ENCODE peak calls at places on chromosomes 12 and 14, in eight cellular contexts. R, T, H, W, B, N, Z and I are unnamed samples. For H3K4me1 and H3K9me3, the result is how much of the 10 kb centered on the place peaks cover.

GRCh38 chr12:19402743-19403400 is 36.4 kb upstream of the AEBP2 start:
- DNase-seq in R (no peak), T (peak), H (peak), W (no peak), B (no peak), N (no peak), Z (peak), I (peak)

GRCh38 chr12:76623929-76624328 is 64.4 kb upstream of the OSBPL8 start:
- DNase-seq in R (no peak), T (no peak), H (no peak), W (no peak), B (peak), N (no peak), Z (no peak), I (no peak)

GRCh38 chr14:58465425-58465824 is 37.9 kb downstream of the KIAA0586 start:
- DNase-seq in R (no peak), T (no peak), H (no peak), W (no peak), B (no peak), N (no peak), Z (no peak), I (no peak)

GRCh38 chr12:94831081-94831747 is 172.3 kb downstream of the NDUFA12 start:
- DNase-seq in R (peak), T (no peak), H (no peak), W (no peak), B (no peak), N (peak), Z (no peak), I (no peak)

GRCh38 chr14:73758392-73759182 is 44.4 kb upstream of the PNMA1 start:
- DNase-seq in R (peak), T (peak), H (peak), W (no peak), B (peak), N (peak), Z (peak), I (peak)

GRCh38 chr12:124543591-124544310 is 23.7 kb downstream of the NCOR2 start:
- DNase-seq in R (no peak), T (no peak), H (no peak), W (no peak), B (no peak), N (peak), Z (no peak), I (no peak)

GRCh38 chr14:53810221-53810620 is 146.4 kb downstream of the BMP4 start:
- DNase-seq in R (no peak), T (no peak), H (no peak), W (no peak), B (no peak), N (no peak), Z (no peak), I (no peak)

GRCh38 chr12:111451649-111452129 is 46.0 kb downstream of the SH2B3 start:
- DNase-seq in R (peak), T (no peak), H (peak), W (peak), B (no peak), N (peak), Z (peak), I (no peak)

GRCh38 chr12:19683178-19683927 is 244.1 kb downstream of the AEBP2 start:
- DNase-seq in R (no peak), T (no peak), H (no peak), W (no peak), B (no peak), N (no peak), Z (no peak), I (no peak)

GRCh38 chr12:64098709-64099354 is 123.3 kb downstream of the KICS2 start:
- DNase-seq in R (no peak), T (peak), H (no peak), W (no peak), B (no peak), N (no peak), Z (no peak), I (peak)

DNA sequence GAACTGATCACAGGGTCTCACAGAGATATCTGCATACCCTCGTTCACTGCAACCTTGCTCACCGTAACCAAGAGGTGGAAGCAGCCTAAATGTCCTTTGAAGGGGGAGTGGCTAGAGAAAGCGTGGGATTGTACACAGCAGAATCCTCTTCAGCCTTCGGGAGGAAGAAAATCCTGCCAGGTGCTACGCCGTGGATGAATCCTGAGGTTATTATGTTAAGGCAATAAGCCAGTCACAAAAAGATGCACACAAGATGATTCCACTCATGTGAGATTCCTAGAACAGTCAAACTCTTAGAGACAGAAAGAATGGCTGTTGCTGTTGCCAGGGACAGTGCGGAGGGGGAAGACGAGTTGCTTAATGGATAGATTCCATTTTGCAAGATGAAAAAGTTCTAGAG is 39.6 kb upstream of the SFSWAP start:
- DNase-seq in R (no peak), T (no peak), H (no peak), W (no peak), B (no peak), N (no peak), Z (no peak), I (no peak)
- H3K4me1 ChIP-seq in R (under half), T (under half), H (under half), W (under half), B (under half), N (under half), Z (under half), I (under half)

GRCh38 chr14:69701857-69702256 is 65.1 kb upstream of the SRSF5 start:
- DNase-seq in R (no peak), T (no peak), H (no peak), W (no peak), B (no peak), N (peak), Z (no peak), I (no peak)
- H3K4me3 ChIP-seq in R (no peak), T (no peak), H (no peak), W (no peak), B (no peak), N (no peak), Z (no peak), I (no peak)

GRCh38 chr12:7637641-7638040 is 28.1 kb downstream of the APOBEC1 start:
- DNase-seq in R (no peak), T (no peak), H (no peak), W (no peak), B (no peak), N (no peak), Z (no peak), I (no peak)
- H3K9me3 ChIP-seq in R (under half), T (under half), H (under half), W (under half), B (under half), N (under half), Z (under half), I (under half)

GRCh38 chr12:572532-572899 is 90.7 kb downstream of the NINJ2 start:
- DNase-seq in R (no peak), T (no peak), H (peak), W (no peak), B (no peak), N (no peak), Z (no peak), I (no peak)
- H3K4me1 ChIP-seq in R (half or more), T (half or more), H (half or more), W (half or more), B (under half), N (under half), Z (under half), I (half or more)

GRCh38 chr12:77943466-77943865 is 112.8 kb downstream of the NAV3 start:
- DNase-seq in R (no peak), T (no peak), H (no peak), W (no peak), B (no peak), N (no peak), Z (no peak), I (no peak)
- H3K4me3 ChIP-seq in R (no peak), T (no peak), H (no peak), W (no peak), B (no peak), N (no peak), Z (no peak), I (no peak)

GRCh38 chr12:1422604-1423315 is 171.6 kb downstream of the FBXL14 start:
- DNase-seq in R (no peak), T (no peak), H (no peak), W (no peak), B (no peak), N (no peak), Z (no peak), I (no peak)
- H3K9me3 ChIP-seq in R (under half), T (under half), H (under half), W (under half), B (under half), N (under half), Z (under half), I (under half)

GRCh38 chr12:89351489-89352241 is 636 bp downstream of the DUSP6 start:
- DNase-seq in R (no peak), T (peak), H (peak), W (peak), B (peak), N (peak), Z (peak), I (peak)
- H3K4me1 ChIP-seq in R (half or more), T (under half), H (half or more), W (half or more), B (under half), N (half or more), Z (under half), I (half or more)

GRCh38 chr14:26594756-26595545 is 2.9 kb downstream of the NOVA1 start:
- DNase-seq in R (no peak), T (no peak), H (no peak), W (no peak), B (no peak), N (no peak), Z (no peak), I (no peak)

GRCh38 chr14:26598081-26598671 is 343 bp upstream of the NOVA1 start:
- DNase-seq in R (peak), T (peak), H (peak), W (peak), B (peak), N (no peak), Z (peak), I (peak)

GRCh38 chr14:26595922-26596721 is 1.7 kb downstream of the NOVA1 start:
- DNase-seq in R (no peak), T (no peak), H (no peak), W (no peak), B (no peak), N (no peak), Z (no peak), I (no peak)

GRCh38 chr14:26597136-26598080 is at the start of gene NOVA1:
- DNase-seq in R (no peak), T (peak), H (no peak), W (peak), B (peak), N (no peak), Z (no peak), I (peak)

GRCh38 chr14:26596722-26597030 is 1.2 kb downstream of the NOVA1 start:
- DNase-seq in R (no peak), T (peak), H (no peak), W (no peak), B (peak), N (no peak), Z (no peak), I (peak)
- H3K4me3 ChIP-seq in R (peak), T (peak), H (peak), W (peak), B (peak), N (no peak), Z (peak), I (peak)